ENCODE peak calls at places on chromosome 9, in six cellular contexts. Y is HFFc6; U is fibroblast of lung; S is mucosa of gallbladder; T is stimulated activated CD8-positive, alpha-beta memory T cell treated with anti-CD3 and anti-CD28 coated beads, Interleukin-7, amount 100 ng/mL, for 4 hours; W is WERI-Rb-1. A is an unnamed sample.
A peak's percentile ranks its signal among the peaks of the same experiment; 100 is the strongest.

GRCh38 chr9:2459756-2460155 is 161.8 kb upstream of the VLDLR start:
- DNase-seq in Y (no peak), U (no peak), S (no peak), T (no peak), W (no peak), A (no peak)

GRCh38 chr9:69758981-69759477 is 782 bp downstream of the PTAR1 start:
- DNase-seq in Y (no peak), U (no peak), S (no peak), T (no peak), W (no peak), A (no peak)

GRCh38 chr9:9362332-9362731 is 1250.5 kb downstream of the PTPRD start:
- DNase-seq in Y (no peak), U (no peak), S (no peak), T (no peak), W (no peak), A (no peak)

GRCh38 chr9:34375901-34376595 is 650 bp downstream of the MYORG start:
- DNase-seq in Y (no peak), U (peak; percentile 38), S (peak; percentile 59), T (no peak), W (peak; percentile 80), A (peak; percentile 68)

GRCh38 chr9:72254881-72255545 is 105.8 kb downstream of the GDA start:
- DNase-seq in Y (no peak), U (no peak), S (no peak), T (no peak), W (no peak), A (no peak)

GRCh38 chr9:73014011-73014410 is 61.2 kb upstream of the ALDH1A1 start:
- DNase-seq in Y (no peak), U (no peak), S (no peak), T (no peak), W (no peak), A (no peak)

GRCh38 chr9:113152699-113153098 is 1.9 kb downstream of the SLC31A2 start:
- DNase-seq in Y (no peak), U (peak; percentile 10), S (no peak), T (no peak), W (no peak), A (no peak)

GRCh38 chr9:7534211-7534935 is 265.2 kb downstream of the DMAC1 start:
- DNase-seq in Y (no peak), U (no peak), S (no peak), T (no peak), W (no peak), A (no peak)

GRCh38 chr9:21029661-21030060 is 1.8 kb downstream of the HACD4 start:
- DNase-seq in Y (no peak), U (no peak), S (no peak), T (no peak), W (no peak), A (no peak)

GRCh38 chr9:110282023-110282766 is 25.9 kb upstream of the TXN start:
- DNase-seq in Y (no peak), U (peak; percentile 63), S (no peak), T (no peak), W (no peak), A (no peak)

A was measured in stomach.